ENCODE peak calls at places on chromosomes 16 and 17, in seven cellular contexts. F is ureter, I is NCI-H345, U is activated T-helper 1 cell treated with Interleukin-2 at 50 U/mL for 16 hours, O is NCI-H774, G is prostate gland, J is H9. S is an unnamed sample.
A peak's percentile ranks its signal among the peaks of the same experiment; 100 is the strongest.

GRCh38 chr17:81254955-81255717 is 16.0 kb downstream of the NDUFAF8 start:
- DNase-seq in F (peak; percentile 75), I (no peak), U (no peak), O (no peak), G (peak; percentile 95), J (peak; percentile 90), S (peak; percentile 84)

GRCh38 chr16:16096161-16096857 is 127.0 kb downstream of the ABCC6 start:
- DNase-seq in F (peak; percentile 79), I (no peak), U (no peak), O (peak; percentile 13), G (peak; percentile 24), J (no peak), S (no peak)

GRCh38 chr17:32746280-32746679 is 130.6 kb downstream of the MYO1D start:
- DNase-seq in F (no peak), I (no peak), U (no peak), O (no peak), G (no peak), J (no peak), S (no peak)

GRCh38 chr16:87044829-87045228 is 272.4 kb downstream of the C16orf95 start:
- DNase-seq in F (no peak), I (no peak), U (no peak), O (no peak), G (no peak), J (no peak), S (no peak)

GRCh38 chr17:1644493-1645206 is 882 bp downstream of the SCARF1 start:
- DNase-seq in F (no peak), I (no peak), U (no peak), O (no peak), G (no peak), J (no peak), S (no peak)

GRCh38 chr17:67478266-67479118 is 101.4 kb downstream of the PITPNC1 start:
- DNase-seq in F (no peak), I (no peak), U (no peak), O (no peak), G (no peak), J (peak; percentile 25), S (no peak)

GRCh38 chr17:7130626-7131467 is 16.2 kb upstream of the ASGR2 start:
- DNase-seq in F (no peak), I (peak; percentile 19), U (no peak), O (no peak), G (no peak), J (no peak), S (no peak)

GRCh38 chr17:57939797-57940196 is 15.4 kb downstream of the CUEDC1 start:
- DNase-seq in F (no peak), I (peak; percentile 83), U (no peak), O (peak; percentile 77), G (no peak), J (no peak), S (peak; percentile 92)

GRCh38 chr16:3074860-3075545 is 9.6 kb downstream of the IL32 start:
- DNase-seq in F (no peak), I (no peak), U (peak; percentile 78), O (no peak), G (no peak), J (no peak), S (no peak)

GRCh38 chr17:50127661-50128361 is 2.1 kb downstream of the SAMD14 start:
- DNase-seq in F (no peak), I (no peak), U (no peak), O (no peak), G (no peak), J (no peak), S (no peak)

GRCh38 chr16:82935781-82936180 is 309.0 kb downstream of the CDH13 start:
- DNase-seq in F (no peak), I (no peak), U (no peak), O (no peak), G (no peak), J (no peak), S (no peak)

GRCh38 chr17:2909164-2909852 is 113.1 kb downstream of the RAP1GAP2 start:
- DNase-seq in F (no peak), I (no peak), U (no peak), O (no peak), G (no peak), J (no peak), S (no peak)

GRCh38 chr17:69757794-69758430 is 317.1 kb upstream of the KCNJ16 start:
- DNase-seq in F (no peak), I (no peak), U (no peak), O (no peak), G (no peak), J (no peak), S (no peak)

GRCh38 chr17:48603959-48604769 is 622 bp downstream of the HOXB6 start:
- DNase-seq in F (no peak), I (no peak), U (no peak), O (peak; percentile 73), G (no peak), J (peak; percentile 81), S (peak; percentile 62)

GRCh38 chr17:21252875-21253645 is at the start of gene NATD1:
- DNase-seq in F (peak; percentile 88), I (peak; percentile 76), U (peak; percentile 71), O (no peak), G (peak; percentile 87), J (peak; percentile 93), S (peak; percentile 92)

GRCh38 chr17:79545251-79546005 is 65.4 kb downstream of the RBFOX3 start:
- DNase-seq in F (no peak), I (no peak), U (no peak), O (no peak), G (no peak), J (no peak), S (no peak)

GRCh38 chr17:1486802-1487695 is 5.4 kb downstream of the MYO1C start:
- DNase-seq in F (peak; percentile 92), I (peak; percentile 74), U (peak; percentile 66), O (peak; percentile 13), G (peak; percentile 77), J (peak; percentile 89), S (peak; percentile 11)

GRCh38 chr17:39123627-39124026 is 27.8 kb downstream of the PLXDC1 start:
- DNase-seq in F (no peak), I (no peak), U (no peak), O (no peak), G (peak; percentile 62), J (no peak), S (no peak)

GRCh38 chr16:23374721-23375120 is 72.6 kb downstream of the SCNN1B start:
- DNase-seq in F (no peak), I (no peak), U (no peak), O (no peak), G (no peak), J (peak; percentile 51), S (no peak)

GRCh38 chr17:66665194-66665593 is 169.7 kb upstream of the CACNG5 start:
- DNase-seq in F (no peak), I (no peak), U (no peak), O (no peak), G (no peak), J (no peak), S (no peak)

GRCh38 chr16:6481894-6482293 is 850.8 kb upstream of the RBFOX1 start:
- DNase-seq in F (no peak), I (no peak), U (no peak), O (no peak), G (no peak), J (no peak), S (no peak)

GRCh38 chr17:82611140-82612058 is 36.8 kb downstream of the WDR45B start:
- DNase-seq in F (no peak), I (peak; percentile 45), U (no peak), O (no peak), G (no peak), J (no peak), S (peak; percentile 72)

GRCh38 chr17:7186241-7186640 is 7.1 kb upstream of the ASGR1 start:
- DNase-seq in F (no peak), I (no peak), U (no peak), O (no peak), G (no peak), J (no peak), S (peak; percentile 20)

GRCh38 chr16:84546669-84547538 is 42.4 kb upstream of the MEAK7 start:
- DNase-seq in F (no peak), I (no peak), U (no peak), O (no peak), G (no peak), J (no peak), S (no peak)